ENCODE peak calls at places on chromosomes 4 and X, in nine cellular contexts. Y is DMS 273 treated with DMSO at 0.1 percent for 48 hours, R is transverse colon, P is MV-4-11, X is kidney glomerular epithelial cell, O is neuronal stem cell, J is mucosa of descending colon, G is H9, I is NCI-H2029. U is an unnamed sample.

GRCh38 chr4:6781561-6781960 is 966 bp upstream of the KIAA0232 start:
- DNase-seq in Y (no peak), R (no peak), P (no peak), X (no peak), O (no peak), J (no peak), G (no peak), I (no peak), U (no peak)

GRCh38 chrX:153382563-153383482 is 18.3 kb downstream of the PNMA6E start:
- DNase-seq in Y (no peak), R (no peak), P (no peak), X (no peak), O (no peak), J (no peak), G (no peak), I (no peak), U (no peak)

GRCh38 chr4:6526696-6527095 is 48.3 kb upstream of the MAN2B2 start:
- DNase-seq in Y (no peak), R (no peak), P (no peak), X (no peak), O (no peak), J (no peak), G (peak), I (no peak), U (no peak)

GRCh38 chr4:7103599-7104365 is 35.9 kb upstream of the GRPEL1 start:
- DNase-seq in Y (no peak), R (peak), P (peak), X (no peak), O (no peak), J (peak), G (no peak), I (no peak), U (peak)

GRCh38 chrX:136540226-136540625 is 8.2 kb downstream of the VGLL1 start:
- DNase-seq in Y (no peak), R (no peak), P (no peak), X (no peak), O (no peak), J (no peak), G (no peak), I (no peak), U (no peak)

GRCh38 chr4:89889289-89889688 is 5.4 kb upstream of the MMRN1 start:
- DNase-seq in Y (no peak), R (no peak), P (peak), X (no peak), O (no peak), J (no peak), G (no peak), I (no peak), U (no peak)

GRCh38 chrX:119501511-119502148 is 33.4 kb downstream of the SLC25A5 start:
- DNase-seq in Y (no peak), R (no peak), P (no peak), X (no peak), O (no peak), J (no peak), G (no peak), I (no peak), U (no peak)

GRCh38 chr4:1330761-1331590 is 16.0 kb upstream of the UVSSA start:
- DNase-seq in Y (no peak), R (no peak), P (no peak), X (no peak), O (no peak), J (no peak), G (no peak), I (no peak), U (no peak)

GRCh38 chrX:1316527-1316926 is 20.1 kb upstream of the IL3RA start:
- DNase-seq in Y (no peak), R (peak), P (peak), X (no peak), O (no peak), J (peak), G (no peak), I (no peak), U (no peak)

GRCh38 chrX:119880076-119880475 is 8.4 kb downstream of the NDUFA1 start:
- DNase-seq in Y (no peak), R (no peak), P (no peak), X (no peak), O (no peak), J (no peak), G (no peak), I (no peak), U (no peak)

GRCh38 chr4:28287837-28288236 is 1427.2 kb downstream of the STIM2 start:
- DNase-seq in Y (no peak), R (no peak), P (no peak), X (peak), O (no peak), J (no peak), G (no peak), I (no peak), U (no peak)

GRCh38 chr4:61425315-61425714 is 225.2 kb downstream of the ADGRL3 start:
- DNase-seq in Y (no peak), R (no peak), P (no peak), X (no peak), O (no peak), J (no peak), G (no peak), I (no peak), U (no peak)

GRCh38 chr4:18850763-18851331 is 829.3 kb upstream of the LCORL start:
- DNase-seq in Y (no peak), R (no peak), P (no peak), X (no peak), O (no peak), J (no peak), G (no peak), I (no peak), U (no peak)

GRCh38 chr4:168690199-168690598 is 193.3 kb downstream of the PALLD start:
- DNase-seq in Y (no peak), R (no peak), P (no peak), X (no peak), O (no peak), J (no peak), G (no peak), I (no peak), U (no peak)

GRCh38 chr4:112978691-112979472 is 70.6 kb upstream of the ANK2 start:
- DNase-seq in Y (no peak), R (no peak), P (no peak), X (no peak), O (no peak), J (no peak), G (peak), I (no peak), U (no peak)

GRCh38 chr4:186900232-186900900 is 176.7 kb upstream of the FAT1 start:
- DNase-seq in Y (no peak), R (no peak), P (no peak), X (peak), O (no peak), J (no peak), G (no peak), I (no peak), U (no peak)

GRCh38 chrX:13396887-13397286 is 77.0 kb upstream of the ATXN3L start:
- DNase-seq in Y (no peak), R (no peak), P (no peak), X (peak), O (no peak), J (no peak), G (no peak), I (no peak), U (no peak)

GRCh38 chrX:72238183-72238582 is 644 bp downstream of the ERCC6L start:
- DNase-seq in Y (no peak), R (no peak), P (no peak), X (no peak), O (no peak), J (no peak), G (no peak), I (no peak), U (no peak)

GRCh38 chr4:22474636-22475310 is 41.1 kb downstream of the ADGRA3 start:
- DNase-seq in Y (no peak), R (no peak), P (no peak), X (peak), O (no peak), J (no peak), G (no peak), I (no peak), U (no peak)